ENCODE peak calls at places on chromosomes 2 and 18, in six cellular contexts. O, H, N, K, V and S are unnamed samples.

GRCh38 chr18:10973579-10974260 is 175.6 kb downstream of the PIEZO2 start:
- DNase-seq in O (no peak), H (no peak), N (no peak), K (no peak), V (no peak), S (no peak)

GRCh38 chr2:23789012-23789411 is 137.9 kb downstream of the ATAD2B start:
- DNase-seq in O (no peak), H (no peak), N (no peak), K (no peak), V (no peak), S (peak)

GRCh38 chr2:165870346-165870745 is 76.3 kb upstream of the GALNT3 start:
- DNase-seq in O (no peak), H (no peak), N (no peak), K (no peak), V (no peak), S (peak)

GRCh38 chr2:188189356-188189755 is 102.3 kb upstream of the GULP1 start:
- DNase-seq in O (peak), H (no peak), N (no peak), K (no peak), V (no peak), S (peak)

GRCh38 chr2:69196327-69197117 is 183.5 kb downstream of the ANTXR1 start:
- DNase-seq in O (peak), H (no peak), N (no peak), K (no peak), V (no peak), S (peak)

GRCh38 chr2:46187112-46187618 is 110.0 kb upstream of the EPAS1 start:
- DNase-seq in O (peak), H (peak), N (peak), K (peak), V (no peak), S (no peak)

GRCh38 chr2:15588329-15588919 is 3.2 kb upstream of the DDX1 start:
- DNase-seq in O (peak), H (peak), N (peak), K (peak), V (no peak), S (peak)

GRCh38 chr2:113910967-113911678 is 21.2 kb downstream of the ACTR3 start:
- DNase-seq in O (no peak), H (no peak), N (no peak), K (no peak), V (no peak), S (peak)

GRCh38 chr2:231621051-231621879 is 28.6 kb downstream of the TEX44 start:
- DNase-seq in O (no peak), H (no peak), N (no peak), K (no peak), V (no peak), S (peak)

GRCh38 chr2:207150294-207150693 is 15.5 kb downstream of the KLF7 start:
- DNase-seq in O (no peak), H (no peak), N (no peak), K (no peak), V (no peak), S (no peak)

GRCh38 chr2:96898135-96898505 is 28.2 kb upstream of the SEMA4C start:
- DNase-seq in O (no peak), H (no peak), N (no peak), K (no peak), V (no peak), S (no peak)

GRCh38 chr2:140552634-140553033 is 1578.2 kb downstream of the LRP1B start:
- DNase-seq in O (no peak), H (no peak), N (no peak), K (no peak), V (no peak), S (no peak)

GRCh38 chr2:166170356-166170755 is 42.5 kb upstream of the SCN1A start:
- DNase-seq in O (peak), H (no peak), N (no peak), K (no peak), V (no peak), S (peak)

GRCh38 chr18:33572022-33572421 is 6.0 kb upstream of the ASXL3 start:
- DNase-seq in O (no peak), H (no peak), N (no peak), K (no peak), V (no peak), S (no peak)

GRCh38 chr2:176751828-176752227 is 460.8 kb upstream of the HNRNPA3 start:
- DNase-seq in O (no peak), H (no peak), N (no peak), K (no peak), V (no peak), S (no peak)

GRCh38 chr2:105749583-105750399 is 5.1 kb downstream of the NCK2 start:
- DNase-seq in O (peak), H (no peak), N (no peak), K (no peak), V (no peak), S (no peak)

GRCh38 chr18:61379827-61380226 is 46.6 kb downstream of the CDH20 start:
- DNase-seq in O (no peak), H (no peak), N (peak), K (no peak), V (no peak), S (no peak)

GRCh38 chr2:12227941-12228608 is 481.6 kb downstream of the LPIN1 start:
- DNase-seq in O (peak), H (no peak), N (no peak), K (no peak), V (no peak), S (peak)

GRCh38 chr2:27032495-27033252 is at the start of gene TMEM214:
- DNase-seq in O (peak), H (peak), N (peak), K (peak), V (peak), S (peak)

GRCh38 chr2:64467463-64467843 is 13.5 kb downstream of the LGALSL start:
- DNase-seq in O (no peak), H (no peak), N (peak), K (no peak), V (no peak), S (no peak)

GRCh38 chr18:34818069-34818468 is 108.0 kb downstream of the DTNA start:
- DNase-seq in O (no peak), H (no peak), N (peak), K (no peak), V (no peak), S (no peak)

GRCh38 chr2:104563398-104564024 is 290.4 kb upstream of the POU3F3 start:
- DNase-seq in O (peak), H (no peak), N (no peak), K (no peak), V (no peak), S (no peak)

GRCh38 chr2:120034027-120034426 is 21.1 kb downstream of the EPB41L5 start:
- DNase-seq in O (no peak), H (no peak), N (no peak), K (no peak), V (no peak), S (no peak)

GRCh38 chr2:72894466-72894865 is 7.3 kb downstream of the SPR start:
- DNase-seq in O (no peak), H (no peak), N (no peak), K (no peak), V (no peak), S (no peak)

GRCh38 chr2:9758741-9759140 is 84.5 kb upstream of the TAF1B start:
- DNase-seq in O (no peak), H (no peak), N (no peak), K (no peak), V (no peak), S (peak)

GRCh38 chr2:218370410-218371063 is 11.5 kb upstream of the SLC11A1 start:
- DNase-seq in O (no peak), H (no peak), N (peak), K (no peak), V (no peak), S (peak)

GRCh38 chr2:212595036-212595654 is 56.5 kb upstream of the ERBB4 start:
- DNase-seq in O (peak), H (no peak), N (no peak), K (no peak), V (no peak), S (peak)